ENCODE peak calls at places on chromosomes 12 and 14, in seven cellular contexts. One of them, this sample, is unnamed.

GRCh38 chr12:75844985-75845384 is 186.6 kb downstream of the PHLDA1 start:
- DNase-seq in lower leg skin: no peak
- DNase-seq in mammary epithelial cell: no peak
- DNase-seq in stimulated activated CD8-positive, alpha-beta memory T cell treated with anti-CD3 and anti-CD28 coated beads, Interleukin-4, amount 100 ng/mL, for 1 hour: no peak
- DNase-seq in kidney glomerular epithelial cell: no peak
- DNase-seq in heart left ventricle: no peak
- DNase-seq in activated naive CD8-positive, alpha-beta T cell treated with anti-CD3 and anti-CD28 coated beads for 36 hours: no peak
- DNase-seq in this sample: no peak

GRCh38 chr12:113462117-113462774 is 9.4 kb downstream of the LHX5 start:
- DNase-seq in activated naive CD8-positive, alpha-beta T cell treated with anti-CD3 and anti-CD28 coated beads for 36 hours: peak
- DNase-seq in mammary epithelial cell: peak
- DNase-seq in kidney glomerular epithelial cell: peak
- DNase-seq in stimulated activated CD8-positive, alpha-beta memory T cell treated with anti-CD3 and anti-CD28 coated beads, Interleukin-4, amount 100 ng/mL, for 1 hour: peak
- DNase-seq in lower leg skin: peak
- DNase-seq in heart left ventricle: peak
- DNase-seq in this sample: peak

GRCh38 chr12:106576848-106577247 is 6.0 kb upstream of the RFX4 start:
- DNase-seq in kidney glomerular epithelial cell: no peak
- DNase-seq in stimulated activated CD8-positive, alpha-beta memory T cell treated with anti-CD3 and anti-CD28 coated beads, Interleukin-4, amount 100 ng/mL, for 1 hour: no peak
- DNase-seq in heart left ventricle: no peak
- DNase-seq in mammary epithelial cell: no peak
- DNase-seq in activated naive CD8-positive, alpha-beta T cell treated with anti-CD3 and anti-CD28 coated beads for 36 hours: no peak
- DNase-seq in lower leg skin: no peak
- DNase-seq in this sample: no peak

GRCh38 chr12:25887367-25887766 is 71.1 kb upstream of the RASSF8 start:
- DNase-seq in mammary epithelial cell: no peak
- DNase-seq in stimulated activated CD8-positive, alpha-beta memory T cell treated with anti-CD3 and anti-CD28 coated beads, Interleukin-4, amount 100 ng/mL, for 1 hour: no peak
- DNase-seq in activated naive CD8-positive, alpha-beta T cell treated with anti-CD3 and anti-CD28 coated beads for 36 hours: no peak
- DNase-seq in heart left ventricle: no peak
- DNase-seq in lower leg skin: no peak
- DNase-seq in kidney glomerular epithelial cell: no peak
- DNase-seq in this sample: no peak

GRCh38 chr12:22117551-22117950 is 71.5 kb downstream of the CMAS start:
- DNase-seq in activated naive CD8-positive, alpha-beta T cell treated with anti-CD3 and anti-CD28 coated beads for 36 hours: no peak
- DNase-seq in heart left ventricle: no peak
- DNase-seq in lower leg skin: no peak
- DNase-seq in stimulated activated CD8-positive, alpha-beta memory T cell treated with anti-CD3 and anti-CD28 coated beads, Interleukin-4, amount 100 ng/mL, for 1 hour: no peak
- DNase-seq in kidney glomerular epithelial cell: no peak
- DNase-seq in mammary epithelial cell: no peak
- DNase-seq in this sample: no peak

GRCh38 chr12:41011939-41012338 is 176.2 kb upstream of the PDZRN4 start:
- DNase-seq in activated naive CD8-positive, alpha-beta T cell treated with anti-CD3 and anti-CD28 coated beads for 36 hours: no peak
- DNase-seq in heart left ventricle: no peak
- DNase-seq in stimulated activated CD8-positive, alpha-beta memory T cell treated with anti-CD3 and anti-CD28 coated beads, Interleukin-4, amount 100 ng/mL, for 1 hour: no peak
- DNase-seq in lower leg skin: no peak
- DNase-seq in mammary epithelial cell: no peak
- DNase-seq in kidney glomerular epithelial cell: no peak
- DNase-seq in this sample: no peak

GRCh38 chr12:72453550-72453949 is 181.4 kb downstream of the TRHDE start:
- DNase-seq in mammary epithelial cell: no peak
- DNase-seq in stimulated activated CD8-positive, alpha-beta memory T cell treated with anti-CD3 and anti-CD28 coated beads, Interleukin-4, amount 100 ng/mL, for 1 hour: no peak
- DNase-seq in kidney glomerular epithelial cell: no peak
- DNase-seq in activated naive CD8-positive, alpha-beta T cell treated with anti-CD3 and anti-CD28 coated beads for 36 hours: no peak
- DNase-seq in heart left ventricle: no peak
- DNase-seq in lower leg skin: no peak
- DNase-seq in this sample: no peak

GRCh38 chr12:92654929-92655328 is 47.9 kb upstream of the PLEKHG7 start:
- DNase-seq in activated naive CD8-positive, alpha-beta T cell treated with anti-CD3 and anti-CD28 coated beads for 36 hours: no peak
- DNase-seq in kidney glomerular epithelial cell: peak
- DNase-seq in stimulated activated CD8-positive, alpha-beta memory T cell treated with anti-CD3 and anti-CD28 coated beads, Interleukin-4, amount 100 ng/mL, for 1 hour: no peak
- DNase-seq in lower leg skin: no peak
- DNase-seq in mammary epithelial cell: no peak
- DNase-seq in heart left ventricle: no peak
- DNase-seq in this sample: no peak

GRCh38 chr12:105561981-105562726 is 231.7 kb downstream of the C12orf75 start:
- DNase-seq in mammary epithelial cell: peak
- DNase-seq in stimulated activated CD8-positive, alpha-beta memory T cell treated with anti-CD3 and anti-CD28 coated beads, Interleukin-4, amount 100 ng/mL, for 1 hour: no peak
- DNase-seq in heart left ventricle: peak
- DNase-seq in lower leg skin: peak
- DNase-seq in activated naive CD8-positive, alpha-beta T cell treated with anti-CD3 and anti-CD28 coated beads for 36 hours: no peak
- DNase-seq in kidney glomerular epithelial cell: peak
- DNase-seq in this sample: no peak

GRCh38 chr14:46964378-46964777 is 312.8 kb upstream of the RPL10L start:
- DNase-seq in activated naive CD8-positive, alpha-beta T cell treated with anti-CD3 and anti-CD28 coated beads for 36 hours: no peak
- DNase-seq in lower leg skin: no peak
- DNase-seq in stimulated activated CD8-positive, alpha-beta memory T cell treated with anti-CD3 and anti-CD28 coated beads, Interleukin-4, amount 100 ng/mL, for 1 hour: no peak
- DNase-seq in heart left ventricle: no peak
- DNase-seq in mammary epithelial cell: no peak
- DNase-seq in kidney glomerular epithelial cell: no peak
- DNase-seq in this sample: no peak

GRCh38 chr14:104436047-104436531 is 143.5 kb upstream of the C14orf180 start:
- DNase-seq in stimulated activated CD8-positive, alpha-beta memory T cell treated with anti-CD3 and anti-CD28 coated beads, Interleukin-4, amount 100 ng/mL, for 1 hour: no peak
- DNase-seq in lower leg skin: peak
- DNase-seq in heart left ventricle: peak
- DNase-seq in mammary epithelial cell: no peak
- DNase-seq in kidney glomerular epithelial cell: no peak
- DNase-seq in activated naive CD8-positive, alpha-beta T cell treated with anti-CD3 and anti-CD28 coated beads for 36 hours: no peak
- DNase-seq in this sample: no peak

GRCh38 chr14:95664546-95664945 is 21.7 kb upstream of the TCL1B start:
- DNase-seq in heart left ventricle: no peak
- DNase-seq in activated naive CD8-positive, alpha-beta T cell treated with anti-CD3 and anti-CD28 coated beads for 36 hours: no peak
- DNase-seq in kidney glomerular epithelial cell: no peak
- DNase-seq in mammary epithelial cell: no peak
- DNase-seq in stimulated activated CD8-positive, alpha-beta memory T cell treated with anti-CD3 and anti-CD28 coated beads, Interleukin-4, amount 100 ng/mL, for 1 hour: no peak
- DNase-seq in lower leg skin: no peak
- DNase-seq in this sample: no peak

GRCh38 chr12:75692883-75693282 is 181.5 kb upstream of the KRR1 start:
- DNase-seq in stimulated activated CD8-positive, alpha-beta memory T cell treated with anti-CD3 and anti-CD28 coated beads, Interleukin-4, amount 100 ng/mL, for 1 hour: no peak
- DNase-seq in heart left ventricle: no peak
- DNase-seq in kidney glomerular epithelial cell: no peak
- DNase-seq in mammary epithelial cell: no peak
- DNase-seq in lower leg skin: no peak
- DNase-seq in activated naive CD8-positive, alpha-beta T cell treated with anti-CD3 and anti-CD28 coated beads for 36 hours: no peak
- DNase-seq in this sample: no peak

GRCh38 chr12:105089817-105090216 is 5.6 kb upstream of the ALDH1L2 start:
- DNase-seq in mammary epithelial cell: no peak
- DNase-seq in activated naive CD8-positive, alpha-beta T cell treated with anti-CD3 and anti-CD28 coated beads for 36 hours: no peak
- DNase-seq in stimulated activated CD8-positive, alpha-beta memory T cell treated with anti-CD3 and anti-CD28 coated beads, Interleukin-4, amount 100 ng/mL, for 1 hour: no peak
- DNase-seq in kidney glomerular epithelial cell: no peak
- DNase-seq in lower leg skin: no peak
- DNase-seq in heart left ventricle: no peak
- DNase-seq in this sample: no peak

GRCh38 chr14:92511472-92512247 is 1.9 kb upstream of the RIN3 start:
- DNase-seq in lower leg skin: no peak
- DNase-seq in mammary epithelial cell: peak
- DNase-seq in stimulated activated CD8-positive, alpha-beta memory T cell treated with anti-CD3 and anti-CD28 coated beads, Interleukin-4, amount 100 ng/mL, for 1 hour: no peak
- DNase-seq in kidney glomerular epithelial cell: peak
- DNase-seq in heart left ventricle: no peak
- DNase-seq in activated naive CD8-positive, alpha-beta T cell treated with anti-CD3 and anti-CD28 coated beads for 36 hours: no peak
- DNase-seq in this sample: no peak

GRCh38 chr12:109127533-109128242 is 11.3 kb downstream of the ACACB start:
- DNase-seq in heart left ventricle: no peak
- DNase-seq in stimulated activated CD8-positive, alpha-beta memory T cell treated with anti-CD3 and anti-CD28 coated beads, Interleukin-4, amount 100 ng/mL, for 1 hour: no peak
- DNase-seq in kidney glomerular epithelial cell: no peak
- DNase-seq in lower leg skin: no peak
- DNase-seq in mammary epithelial cell: no peak
- DNase-seq in activated naive CD8-positive, alpha-beta T cell treated with anti-CD3 and anti-CD28 coated beads for 36 hours: no peak
- DNase-seq in this sample: no peak

GRCh38 chr14:36656769-36657408 is 4.8 kb upstream of the PAX9 start:
- DNase-seq in activated naive CD8-positive, alpha-beta T cell treated with anti-CD3 and anti-CD28 coated beads for 36 hours: no peak
- DNase-seq in mammary epithelial cell: no peak
- DNase-seq in lower leg skin: no peak
- DNase-seq in kidney glomerular epithelial cell: no peak
- DNase-seq in heart left ventricle: no peak
- DNase-seq in stimulated activated CD8-positive, alpha-beta memory T cell treated with anti-CD3 and anti-CD28 coated beads, Interleukin-4, amount 100 ng/mL, for 1 hour: no peak
- DNase-seq in this sample: no peak

GRCh38 chr12:10395390-10395998 is 5.7 kb upstream of the KLRK1 start:
- DNase-seq in mammary epithelial cell: peak
- DNase-seq in stimulated activated CD8-positive, alpha-beta memory T cell treated with anti-CD3 and anti-CD28 coated beads, Interleukin-4, amount 100 ng/mL, for 1 hour: no peak
- DNase-seq in activated naive CD8-positive, alpha-beta T cell treated with anti-CD3 and anti-CD28 coated beads for 36 hours: no peak
- DNase-seq in kidney glomerular epithelial cell: peak
- DNase-seq in lower leg skin: peak
- DNase-seq in heart left ventricle: peak
- DNase-seq in this sample: no peak

GRCh38 chr12:117118838-117119591 is 19.8 kb upstream of the TESC start:
- DNase-seq in kidney glomerular epithelial cell: no peak
- DNase-seq in stimulated activated CD8-positive, alpha-beta memory T cell treated with anti-CD3 and anti-CD28 coated beads, Interleukin-4, amount 100 ng/mL, for 1 hour: no peak
- DNase-seq in lower leg skin: no peak
- DNase-seq in heart left ventricle: no peak
- DNase-seq in mammary epithelial cell: no peak
- DNase-seq in activated naive CD8-positive, alpha-beta T cell treated with anti-CD3 and anti-CD28 coated beads for 36 hours: no peak
- DNase-seq in this sample: no peak

GRCh38 chr12:124679533-124680371 is 112.3 kb upstream of the NCOR2 start:
- DNase-seq in mammary epithelial cell: no peak
- DNase-seq in activated naive CD8-positive, alpha-beta T cell treated with anti-CD3 and anti-CD28 coated beads for 36 hours: no peak
- DNase-seq in stimulated activated CD8-positive, alpha-beta memory T cell treated with anti-CD3 and anti-CD28 coated beads, Interleukin-4, amount 100 ng/mL, for 1 hour: no peak
- DNase-seq in lower leg skin: no peak
- DNase-seq in kidney glomerular epithelial cell: no peak
- DNase-seq in heart left ventricle: peak
- DNase-seq in this sample: no peak

GRCh38 chr12:111467862-111468245 is 62.1 kb downstream of the SH2B3 start:
- DNase-seq in kidney glomerular epithelial cell: no peak
- DNase-seq in stimulated activated CD8-positive, alpha-beta memory T cell treated with anti-CD3 and anti-CD28 coated beads, Interleukin-4, amount 100 ng/mL, for 1 hour: no peak
- DNase-seq in mammary epithelial cell: no peak
- DNase-seq in activated naive CD8-positive, alpha-beta T cell treated with anti-CD3 and anti-CD28 coated beads for 36 hours: no peak
- DNase-seq in lower leg skin: no peak
- DNase-seq in heart left ventricle: no peak
- DNase-seq in this sample: no peak

GRCh38 chr12:124543052-124543590 is 24.3 kb downstream of the NCOR2 start:
- DNase-seq in lower leg skin: no peak
- DNase-seq in stimulated activated CD8-positive, alpha-beta memory T cell treated with anti-CD3 and anti-CD28 coated beads, Interleukin-4, amount 100 ng/mL, for 1 hour: no peak
- DNase-seq in kidney glomerular epithelial cell: peak
- DNase-seq in heart left ventricle: no peak
- DNase-seq in activated naive CD8-positive, alpha-beta T cell treated with anti-CD3 and anti-CD28 coated beads for 36 hours: no peak
- DNase-seq in mammary epithelial cell: no peak
- DNase-seq in this sample: no peak